ENCODE peak calls at places on chromosomes 12 and 14, in seven cellular contexts. P, Z, O, S, W, E and U are unnamed samples.

GRCh38 chr12:100871335-100871734 is 76.8 kb downstream of the ANO4 start:
- DNase-seq in P (no peak), Z (no peak), O (no peak), S (no peak), W (no peak), E (no peak), U (no peak)

GRCh38 chr14:72416892-72417291 is 477.0 kb downstream of the DPF3 start:
- DNase-seq in P (no peak), Z (no peak), O (no peak), S (peak), W (no peak), E (no peak), U (no peak)

GRCh38 chr12:51913071-51914033 is 6.0 kb downstream of the ACVRL1 start:
- DNase-seq in P (no peak), Z (no peak), O (no peak), S (no peak), W (no peak), E (no peak), U (no peak)

GRCh38 chr12:29961231-29961630 is 177.5 kb upstream of the TMTC1 start:
- DNase-seq in P (no peak), Z (no peak), O (no peak), S (no peak), W (no peak), E (no peak), U (no peak)

GRCh38 chr12:62722971-62723680 is 211.8 kb downstream of the PPM1H start:
- DNase-seq in P (no peak), Z (no peak), O (no peak), S (no peak), W (no peak), E (no peak), U (no peak)

GRCh38 chr12:4268549-4269181 is 4.9 kb upstream of the CCND2 start:
- DNase-seq in P (no peak), Z (no peak), O (no peak), S (peak), W (no peak), E (no peak), U (no peak)

GRCh38 chr12:49564241-49565118 is 3.5 kb downstream of the MCRS1 start:
- DNase-seq in P (no peak), Z (no peak), O (no peak), S (no peak), W (no peak), E (no peak), U (no peak)

GRCh38 chr12:75954076-75954475 is 77.5 kb downstream of the PHLDA1 start:
- DNase-seq in P (no peak), Z (no peak), O (peak), S (no peak), W (no peak), E (peak), U (no peak)

GRCh38 chr12:77855548-77855947 is 24.9 kb downstream of the NAV3 start:
- DNase-seq in P (no peak), Z (no peak), O (no peak), S (no peak), W (no peak), E (no peak), U (no peak)

GRCh38 chr12:111446044-111446581 is 40.4 kb downstream of the SH2B3 start:
- DNase-seq in P (no peak), Z (peak), O (no peak), S (no peak), W (no peak), E (peak), U (no peak)

GRCh38 chr14:98965061-98965460 is 306.9 kb downstream of the BCL11B start:
- DNase-seq in P (no peak), Z (no peak), O (no peak), S (no peak), W (no peak), E (no peak), U (no peak)

GRCh38 chr12:50750366-50750765 is 13.5 kb upstream of the ATF1 start:
- DNase-seq in P (no peak), Z (no peak), O (no peak), S (no peak), W (no peak), E (no peak), U (no peak)

GRCh38 chr14:77458249-77458950 is 507 bp downstream of the AHSA1 start:
- DNase-seq in P (peak), Z (no peak), O (no peak), S (peak), W (no peak), E (peak), U (no peak)

GRCh38 chr12:59041241-59042121 is 121.2 kb upstream of the LRIG3 start:
- DNase-seq in P (no peak), Z (no peak), O (peak), S (no peak), W (no peak), E (peak), U (no peak)

GRCh38 chr12:107929436-107929835 is 154.9 kb downstream of the ASCL4 start:
- DNase-seq in P (peak), Z (no peak), O (no peak), S (no peak), W (no peak), E (peak), U (no peak)

GRCh38 chr12:20599757-20600156 is 95.4 kb upstream of the SLCO1C1 start:
- DNase-seq in P (no peak), Z (no peak), O (no peak), S (no peak), W (no peak), E (no peak), U (no peak)

GRCh38 chr14:56754966-56755365 is 55.3 kb downstream of the OTX2 start:
- DNase-seq in P (no peak), Z (no peak), O (no peak), S (no peak), W (no peak), E (no peak), U (no peak)

GRCh38 chr12:44873898-44874297 is 2.2 kb downstream of the NELL2 start:
- DNase-seq in P (peak), Z (no peak), O (no peak), S (no peak), W (no peak), E (peak), U (no peak)

GRCh38 chr14:41806355-41806975 is 199.8 kb downstream of the LRFN5 start:
- DNase-seq in P (no peak), Z (no peak), O (no peak), S (no peak), W (no peak), E (no peak), U (no peak)

GRCh38 chr12:12482150-12482761 is 80.4 kb downstream of the DUSP16 start:
- DNase-seq in P (no peak), Z (no peak), O (no peak), S (no peak), W (no peak), E (no peak), U (no peak)

GRCh38 chr12:75481774-75482173 is 1.2 kb downstream of the GLIPR1 start:
- DNase-seq in P (no peak), Z (peak), O (no peak), S (no peak), W (no peak), E (peak), U (no peak)

GRCh38 chr14:59177229-59177628 is 11.2 kb upstream of the DAAM1 start:
- DNase-seq in P (no peak), Z (no peak), O (no peak), S (no peak), W (no peak), E (no peak), U (no peak)

DNA sequence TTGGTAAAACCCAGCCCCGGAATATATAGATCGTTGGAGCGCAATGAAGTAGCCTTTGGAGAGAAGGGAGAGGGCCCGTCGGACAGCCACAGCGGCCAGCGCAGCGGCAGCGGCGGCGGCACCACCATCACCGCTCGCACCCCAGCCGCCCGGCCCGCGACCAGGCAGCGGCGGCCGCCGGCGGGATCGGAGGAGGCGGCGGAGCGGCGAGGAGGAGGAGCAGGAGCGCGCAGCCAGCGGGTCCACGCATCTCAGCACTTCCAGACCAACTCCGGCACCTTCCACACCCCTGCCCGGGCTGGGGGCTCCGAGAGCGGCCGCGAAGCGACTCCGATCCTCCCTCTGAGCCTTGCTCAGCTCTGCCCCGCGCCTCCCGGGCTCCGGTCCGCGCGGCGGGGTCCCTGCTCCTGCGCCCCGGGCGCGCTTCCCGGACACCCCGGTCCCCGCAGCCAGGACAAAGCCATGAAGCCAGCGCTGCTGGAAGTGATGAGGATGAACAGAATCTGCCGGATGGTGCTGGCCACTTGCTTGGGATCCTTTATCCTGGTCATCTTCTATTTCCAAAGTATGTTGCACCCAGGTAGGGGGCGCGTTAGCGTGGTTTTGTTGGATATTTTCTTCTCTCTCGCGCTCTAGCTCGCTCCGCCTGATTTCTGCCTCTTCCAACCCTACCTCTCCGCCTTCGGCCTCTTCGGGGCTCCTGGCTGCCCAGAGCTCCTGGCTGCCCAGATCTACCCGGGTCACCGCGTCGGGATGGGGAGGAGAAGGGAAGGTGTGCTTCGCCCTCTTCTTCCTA is 400 bp downstream of the CHST11 start:
- DNase-seq in P (peak), Z (peak), O (peak), S (no peak), W (peak), E (peak), U (peak)
- TF ChIP-seq CTCF in P (peak), Z (peak), O (peak), S (peak), W (peak), E (peak), U (peak)

DNA sequence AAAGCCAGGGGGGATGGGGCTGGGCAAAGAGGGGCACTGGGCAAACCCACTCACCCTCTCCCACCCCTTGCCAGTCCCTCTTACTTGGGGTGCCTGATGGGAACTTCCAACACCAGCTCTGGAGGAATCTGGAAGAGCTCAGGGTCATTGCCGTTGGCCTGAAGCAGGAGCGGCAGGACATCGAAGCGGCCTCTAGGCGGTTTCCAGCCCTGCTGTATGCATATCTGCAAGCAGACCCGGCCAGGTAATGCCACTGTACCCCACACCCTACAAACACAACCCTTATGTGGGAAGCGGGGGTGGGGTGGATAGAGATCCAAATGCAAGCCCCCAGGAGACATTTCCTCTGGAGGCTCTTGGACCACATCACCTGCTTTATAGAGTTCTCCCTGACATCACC is 83.6 kb downstream of the NOS1 start:
- DNase-seq in P (no peak), Z (no peak), O (no peak), S (no peak), W (no peak), E (no peak), U (no peak)
- TF ChIP-seq CTCF in P (no peak), Z (no peak), O (no peak), S (no peak), W (no peak), E (no peak), U (no peak)

DNA sequence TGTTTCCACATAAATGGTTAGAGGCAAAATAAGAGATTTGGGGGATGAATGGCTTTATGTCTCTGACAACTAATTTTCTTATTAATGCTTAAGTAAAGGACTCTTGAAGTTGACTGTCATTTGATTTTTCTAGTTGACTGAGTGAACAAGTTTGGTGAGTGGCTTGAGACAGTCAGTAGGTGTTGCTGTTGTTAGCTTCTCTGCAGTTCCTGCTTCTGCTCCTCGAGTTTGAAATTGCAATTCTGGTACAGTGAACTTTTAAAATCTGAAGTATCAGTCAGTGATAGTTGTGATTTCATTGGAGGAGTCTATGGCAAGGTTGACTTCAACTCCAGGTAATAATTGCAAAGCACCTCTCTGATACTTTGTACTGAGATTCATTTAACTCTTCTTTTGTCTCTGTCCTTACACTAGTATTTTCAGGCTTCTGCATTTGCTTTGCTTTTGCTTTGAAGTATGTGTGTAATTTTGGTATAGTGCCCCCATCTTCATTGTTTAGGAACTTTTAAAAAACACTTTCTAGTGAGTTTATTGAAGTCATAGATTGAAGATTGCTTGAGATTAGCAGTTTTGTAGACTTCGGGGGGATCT is 415.5 kb downstream of the PCNX1 start:
- DNase-seq in P (peak), Z (no peak), O (no peak), S (peak), W (no peak), E (peak), U (peak)
- TF ChIP-seq CTCF in P (peak), Z (peak), O (peak), S (peak), W (peak), E (peak), U (peak)

GRCh38 chr12:60693019-60693626 is 1097.3 kb downstream of the SLC16A7 start:
- DNase-seq in P (no peak), Z (no peak), O (no peak), S (no peak), W (no peak), E (no peak), U (no peak)
- TF ChIP-seq CTCF in P (no peak), Z (no peak), O (no peak), S (no peak), W (no peak), E (no peak), U (no peak)